ENCODE peak calls at places on chromosomes 4 and X, in four cellular contexts. D is HFFc6; I is brain pericyte; U is stimulated activated CD8-positive, alpha-beta memory T cell treated with anti-CD3 and anti-CD28 coated beads, Interleukin-7, amount 100 ng/mL, for 1 hour. J is an unnamed sample.

GRCh38 chrX:38893441-38893840 is 92.2 kb downstream of the MID1IP1 start:
- DNase-seq in D (peak), I (no peak), U (no peak), J (no peak)

GRCh38 chr4:37383579-37384229 is 139.2 kb downstream of the NWD2 start:
- DNase-seq in U (no peak), I (no peak), D (peak), J (peak)

GRCh38 chr4:185190001-185190856 is 13.6 kb downstream of the CFAP97 start:
- DNase-seq in I (no peak), U (no peak), D (no peak), J (no peak)

GRCh38 chr4:110663206-110663605 is 40.3 kb upstream of the PITX2 start:
- DNase-seq in U (no peak), D (no peak), I (no peak), J (no peak)

GRCh38 chr4:130073145-130073790 is 977.3 kb downstream of the C4orf33 start:
- DNase-seq in I (no peak), U (no peak), D (no peak), J (no peak)

GRCh38 chrX:11792461-11793421 is 34.7 kb downstream of the MSL3 start:
- DNase-seq in U (peak), D (no peak), I (no peak), J (no peak)

GRCh38 chr4:106201373-106201772 is 114.6 kb downstream of the TBCK start:
- DNase-seq in U (no peak), I (no peak), D (peak), J (no peak)

GRCh38 chr4:61619528-61619927 is 419.4 kb downstream of the ADGRL3 start:
- DNase-seq in D (no peak), U (no peak), I (no peak), J (peak)

GRCh38 chr4:95701500-95701899 is 138.4 kb upstream of the PDHA2 start:
- DNase-seq in D (no peak), U (no peak), I (no peak), J (no peak)

GRCh38 chr4:65033899-65034298 is 624.6 kb upstream of the TECRL start:
- DNase-seq in U (no peak), D (no peak), I (no peak), J (no peak)

GRCh38 chr4:122728781-122729330 is 3.6 kb upstream of the BBS12 start:
- DNase-seq in U (no peak), D (peak), I (no peak), J (no peak)

GRCh38 chr4:168612435-168613139 is 115.7 kb downstream of the PALLD start:
- DNase-seq in D (peak), I (no peak), U (no peak), J (no peak)

GRCh38 chrX:144627947-144628346 is 619.4 kb upstream of the SPANXN1 start:
- DNase-seq in I (no peak), D (no peak), U (no peak), J (no peak)

GRCh38 chrX:129748265-129748664 is 9.5 kb downstream of the XPNPEP2 start:
- DNase-seq in D (peak), U (no peak), I (no peak), J (no peak)

GRCh38 chr4:3822230-3822947 is 56.2 kb downstream of the ADRA2C start:
- DNase-seq in D (no peak), U (no peak), I (no peak), J (peak)

GRCh38 chr4:17544831-17545234 is 29.9 kb downstream of the CLRN2 start:
- DNase-seq in U (no peak), D (no peak), I (no peak), J (no peak)

GRCh38 chrX:140712413-140713173 is 3.0 kb downstream of the LINC00632 start:
- DNase-seq in I (no peak), U (peak), D (peak), J (peak)

GRCh38 chrX:125004799-125005198 is 314.9 kb upstream of the TEX13C start:
- DNase-seq in I (no peak), U (no peak), D (no peak), J (no peak)

GRCh38 chrX:81201692-81202412 is at the start of the genes HMGN5 and SH3BGRL:
- DNase-seq in I (peak), D (peak), U (peak), J (peak)

GRCh38 chr4:15084780-15085179 is 82.5 kb downstream of the CPEB2 start:
- DNase-seq in D (no peak), U (no peak), I (no peak), J (no peak)

J was measured in H7.